ENCODE peak calls at places on chromosomes 5 and 9, in four cellular contexts. L, Z, G and U are unnamed samples.

GRCh38 chr9:13841801-13842462 is 472.0 kb downstream of the NFIB start:
- DNase-seq in L (no peak), Z (no peak), G (no peak), U (no peak)

GRCh38 chr5:149423287-149424268 is 44.5 kb upstream of the IL17B start:
- DNase-seq in G (no peak), Z (no peak), L (no peak), U (no peak)

GRCh38 chr9:105082843-105083242 is 154.9 kb upstream of the ABCA1 start:
- DNase-seq in L (no peak), G (no peak), Z (no peak), U (no peak)

GRCh38 chr9:100472725-100473261 is at the start of gene TMEFF1:
- DNase-seq in G (peak; percentile 68), Z (no peak), L (peak; percentile 67), U (peak; percentile 78)

GRCh38 chr9:136602193-136602885 is 56.5 kb upstream of the NOTCH1 start:
- DNase-seq in Z (no peak), G (no peak), L (no peak), U (no peak)

GRCh38 chr9:133489253-133490190 is 10.6 kb upstream of the SLC2A6 start:
- DNase-seq in L (no peak), G (no peak), Z (no peak), U (peak; percentile 73)

GRCh38 chr9:113219972-113220371 is 1.1 kb downstream of the FKBP15 start:
- DNase-seq in Z (no peak), L (no peak), G (no peak), U (no peak)

GRCh38 chr5:91307023-91307422 is 76.1 kb downstream of the ARRDC3 start:
- DNase-seq in L (no peak), G (no peak), Z (no peak), U (peak; percentile 81)

GRCh38 chr5:134438641-134439621 is 27.2 kb upstream of the CDKN2AIPNL start:
- DNase-seq in G (no peak), L (peak; percentile 40), Z (peak; percentile 83), U (no peak)

GRCh38 chr9:132210472-132211145 is 48.8 kb downstream of the NTNG2 start:
- DNase-seq in G (no peak), Z (no peak), L (no peak), U (no peak)

GRCh38 chr5:165869066-165869465 is 2363.6 kb downstream of the MAT2B start:
- DNase-seq in L (no peak), G (no peak), Z (no peak), U (no peak)

GRCh38 chr5:142597546-142598337 is 88.1 kb downstream of the FGF1 start:
- DNase-seq in Z (no peak), L (peak; percentile 67), G (peak; percentile 50), U (no peak)

GRCh38 chr5:124665035-124665434 is 81.4 kb downstream of the ZNF608 start:
- DNase-seq in G (no peak), Z (no peak), L (no peak), U (no peak)

GRCh38 chr5:43041131-43041668 is 1.1 kb upstream of the ANXA2R start:
- DNase-seq in G (no peak), Z (no peak), L (no peak), U (peak; percentile 65)

GRCh38 chr5:166441-167372 is 24.6 kb upstream of the LRRC14B start:
- DNase-seq in L (no peak), Z (peak; percentile 41), G (no peak), U (peak; percentile 21)

GRCh38 chr5:117058740-117059139 is 484.1 kb upstream of the SEMA6A start:
- DNase-seq in Z (no peak), G (no peak), L (no peak), U (no peak)

GRCh38 chr9:134680393-134681060 is 38.9 kb downstream of the COL5A1 start:
- DNase-seq in L (no peak), G (no peak), Z (no peak), U (peak; percentile 63)

GRCh38 chr9:91795500-91796241 is 154.4 kb downstream of the ROR2 start:
- DNase-seq in L (no peak), Z (peak; percentile 45), G (no peak), U (peak; percentile 15)

GRCh38 chr9:34689512-34689911 is 1.6 kb downstream of the CCL19 start:
- DNase-seq in G (no peak), Z (no peak), L (no peak), U (no peak)
- H3K27ac ChIP-seq in G (no peak overlapping the region), Z (no peak overlapping the region), L (no peak overlapping the region), U (no peak overlapping the region)

DNA sequence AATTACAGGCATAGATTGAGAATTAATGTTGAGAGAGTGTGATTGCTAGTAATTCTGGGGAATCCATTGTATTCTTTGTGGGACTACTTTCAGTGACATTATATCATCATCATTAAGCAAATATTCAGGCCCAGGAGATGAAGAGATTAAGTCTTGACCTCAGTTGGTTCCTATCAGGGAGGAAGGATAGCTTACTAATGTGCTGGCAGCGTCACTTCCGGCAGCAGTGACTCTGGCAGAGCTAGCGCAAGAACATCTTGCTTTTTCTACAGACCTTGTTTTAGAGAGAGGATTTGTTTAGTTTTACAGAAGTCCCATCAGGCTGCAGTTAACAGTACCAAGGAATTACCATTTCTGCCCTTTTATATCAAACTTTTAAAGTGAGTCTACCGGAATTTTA is 20.3 kb downstream of the OSTF1 start:
- DNase-seq in L (no peak), Z (no peak), G (no peak), U (peak; percentile 62)
- H3K27ac ChIP-seq in L (no peak overlapping the region), Z (no peak overlapping the region), G (no peak overlapping the region), U (no peak overlapping the region)

GRCh38 chr9:127944586-127945218 is 7.0 kb upstream of the DPM2 start:
- DNase-seq in Z (no peak), G (no peak), L (no peak), U (no peak)
- H3K27ac ChIP-seq in Z (peak overlapping the region; percentile 43), G (no peak overlapping the region), L (peak overlapping the region; percentile 52), U (no peak overlapping the region)

GRCh38 chr9:127980706-127981558 is at the start of gene EEIG1:
- DNase-seq in Z (peak; percentile 96), G (peak; percentile 88), L (peak; percentile 95), U (peak; percentile 98)
- H3K27ac ChIP-seq in Z (peak within 1 kb of the TSS; percentile 98), G (peak within 1 kb of the TSS; percentile 97), L (peak within 1 kb of the TSS; percentile 94), U (peak within 1 kb of the TSS; percentile 93)

DNA sequence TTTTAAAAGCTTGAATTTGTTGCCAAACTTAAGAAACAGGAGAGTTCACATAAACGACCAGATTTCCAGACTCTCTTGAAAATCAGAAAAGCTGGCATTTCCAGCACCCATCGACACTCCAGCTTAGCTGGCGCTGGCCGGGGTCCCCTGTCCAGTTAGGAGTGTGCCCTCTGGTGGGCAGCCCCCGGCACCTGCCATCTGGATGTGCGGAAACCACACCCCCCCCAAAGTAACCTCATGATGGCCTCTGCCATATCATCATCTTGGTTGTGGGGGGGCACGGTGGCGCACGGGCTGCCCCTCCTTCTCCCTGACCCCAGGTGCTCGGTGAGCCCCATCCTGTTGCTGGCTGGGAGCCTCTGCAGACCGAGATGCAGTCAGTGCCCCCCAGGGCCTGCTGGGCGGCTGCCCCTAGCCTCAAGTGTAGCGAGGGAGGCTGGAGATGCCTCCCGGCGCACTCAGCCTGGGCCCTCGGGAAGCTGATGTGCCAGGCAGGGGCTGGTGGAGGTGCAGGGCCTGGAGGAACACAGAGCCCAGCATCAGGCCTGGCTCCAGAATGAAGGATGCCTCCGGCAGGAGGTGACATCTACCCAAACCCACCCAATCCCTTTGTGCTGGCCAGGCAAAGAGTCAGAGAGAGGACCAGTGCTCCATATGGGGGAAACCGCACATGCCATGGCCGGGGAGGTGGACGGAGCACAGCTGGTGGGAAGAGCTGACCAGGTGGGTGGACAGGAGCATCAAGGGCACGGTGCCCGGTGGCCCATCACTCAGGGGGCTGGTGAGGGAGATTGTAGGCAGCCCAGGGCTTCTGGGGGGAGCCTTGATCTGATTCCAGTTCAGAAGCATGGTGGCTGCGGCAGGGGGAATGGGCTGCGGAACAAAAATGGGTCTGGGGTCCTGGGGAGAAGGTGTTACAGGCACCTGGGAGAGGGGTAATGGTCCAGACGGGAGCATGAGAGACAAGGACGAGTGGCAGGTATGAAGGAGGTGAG is 70.6 kb downstream of the ADAMTS2 start:
- DNase-seq in L (no peak), G (no peak), Z (no peak), U (peak; percentile 69)
- H3K27ac ChIP-seq in L (no peak overlapping the region), G (no peak overlapping the region), Z (peak overlapping the region; percentile 89), U (no peak overlapping the region)

GRCh38 chr5:180332861-180333260 is 20.3 kb downstream of the GFPT2 start:
- DNase-seq in L (no peak), G (no peak), Z (no peak), U (no peak)
- H3K27ac ChIP-seq in L (no peak overlapping the region), G (peak overlapping the region; percentile 82), Z (no peak overlapping the region), U (no peak overlapping the region)